ENCODE peak calls at places on chromosome 14, in nine cellular contexts. V is GM23338, I is fibroblast of lung, T is astrocyte of the spinal cord, S is IMR-90, H is A549, L is heart right ventricle, G is right lobe of liver, R is GM23248. X is an unnamed sample.

GRCh38 chr14:22748691-22749090 is 17.8 kb upstream of the OXA1L start:
- DNase-seq in I (no peak), G (no peak), R (no peak), T (no peak), V (no peak), S (no peak), L (no peak), H (no peak), X (no peak)

GRCh38 chr14:35573911-35574310 is 39.9 kb downstream of the INSM2 start:
- DNase-seq in G (no peak), L (no peak), I (no peak), T (no peak), R (no peak), H (no peak), S (no peak), V (no peak), X (no peak)

GRCh38 chr14:44940944-44941343 is 20.8 kb downstream of the KLHL28 start:
- DNase-seq in R (no peak), H (no peak), G (no peak), S (no peak), T (no peak), L (no peak), V (no peak), I (no peak), X (no peak)

GRCh38 chr14:91315844-91316267 is 71.4 kb upstream of the GPR68 start:
- DNase-seq in G (no peak), H (no peak), V (no peak), R (no peak), S (no peak), T (no peak), L (no peak), I (no peak), X (no peak)

GRCh38 chr14:79483472-79483871 is 727.8 kb downstream of the DIO2 start:
- DNase-seq in H (no peak), G (no peak), S (peak; percentile 93), L (no peak), R (peak; percentile 3), T (peak; percentile 74), I (peak; percentile 86), V (no peak), X (peak; percentile 9)

GRCh38 chr14:64760146-64760755 is 56.0 kb downstream of the PLEKHG3 start:
- DNase-seq in V (peak; percentile 78), H (peak; percentile 91), S (peak; percentile 42), L (peak; percentile 31), G (peak; percentile 67), R (peak; percentile 52), I (peak; percentile 34), T (peak; percentile 41), X (no peak)

GRCh38 chr14:78997811-78998210 is 827.6 kb downstream of the NRXN3 start:
- DNase-seq in T (peak; percentile 79), H (no peak), L (peak; percentile 8), G (no peak), R (peak; percentile 34), S (peak; percentile 71), V (no peak), I (peak; percentile 55), X (no peak)

GRCh38 chr14:102418853-102419240 is 56.1 kb downstream of the TECPR2 start:
- DNase-seq in G (no peak), T (no peak), H (no peak), V (no peak), S (no peak), I (no peak), R (no peak), L (no peak), X (no peak)

GRCh38 chr14:77882098-77882497 is 82.2 kb downstream of the ADCK1 start:
- DNase-seq in R (peak; percentile 30), G (no peak), T (no peak), H (no peak), L (peak; percentile 48), I (no peak), V (no peak), S (no peak), X (no peak)

GRCh38 chr14:100586153-100586519 is 1.1 kb downstream of the BEGAIN start:
- DNase-seq in I (no peak), R (peak; percentile 35), G (no peak), L (no peak), T (no peak), V (no peak), S (no peak), H (no peak), X (no peak)

GRCh38 chr14:90818715-90819114 is 2.5 kb upstream of the TTC7B start:
- DNase-seq in I (no peak), H (no peak), T (no peak), R (no peak), G (peak; percentile 75), L (no peak), S (no peak), V (no peak), X (no peak)

GRCh38 chr14:58599707-58600106 is 38.1 kb upstream of the DACT1 start:
- DNase-seq in G (no peak), I (no peak), L (no peak), V (no peak), S (no peak), T (no peak), R (no peak), H (no peak), X (no peak)

GRCh38 chr14:105883066-105884005 is 357.0 kb downstream of the TMEM121 start:
- DNase-seq in H (no peak), G (peak; percentile 20), T (no peak), V (no peak), S (no peak), R (no peak), L (peak; percentile 1), I (no peak), X (no peak)

GRCh38 chr14:57136669-57137068 is 132.0 kb downstream of the EXOC5 start:
- DNase-seq in T (no peak), S (no peak), L (peak; percentile 9), R (no peak), I (no peak), G (peak; percentile 66), H (no peak), V (peak; percentile 18), X (no peak)

DNA sequence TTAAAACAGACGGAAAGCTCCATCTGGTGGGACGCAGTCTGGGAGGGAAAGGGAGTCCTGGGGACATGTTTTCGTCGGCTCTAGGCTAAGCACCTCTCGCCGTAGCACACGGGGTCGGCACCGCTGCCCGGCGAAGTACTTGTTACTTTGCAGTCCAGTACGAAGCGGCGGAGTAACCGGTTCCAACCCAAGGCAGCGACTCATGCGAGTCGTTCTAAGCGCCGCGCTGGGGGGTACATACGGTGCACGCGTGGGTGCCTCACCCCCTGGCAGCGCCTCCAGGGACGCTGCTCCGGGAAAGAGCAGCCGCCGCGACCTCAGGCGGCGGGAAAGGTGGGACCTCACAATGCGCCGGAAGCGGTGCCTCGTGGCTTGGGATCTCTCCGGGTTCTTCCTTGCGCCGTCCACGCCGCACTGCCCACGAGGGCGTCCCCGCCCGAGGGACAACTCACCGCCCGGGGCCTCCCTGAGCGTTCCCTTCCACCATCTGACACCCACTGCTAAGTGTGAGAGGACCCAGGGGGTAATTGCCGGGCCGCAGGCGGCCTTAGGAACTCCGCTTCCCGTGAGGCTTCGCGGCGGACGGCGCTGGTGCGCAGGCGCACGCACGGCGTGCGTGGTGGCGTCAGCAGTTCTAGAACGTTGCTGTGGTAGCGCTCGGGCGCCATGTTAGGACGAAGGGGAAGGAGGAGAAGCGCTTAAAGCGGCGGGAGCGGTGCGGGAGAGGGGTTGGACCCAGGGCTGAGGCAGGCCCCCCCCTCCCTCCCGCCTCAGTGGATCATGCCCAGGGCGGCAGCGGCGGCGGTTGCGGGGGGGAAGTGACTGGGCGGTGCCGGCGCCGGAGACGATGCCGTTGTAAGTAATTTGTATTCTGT is at the start of gene PAPOLA:
- DNase-seq in L (peak; percentile 93), T (peak; percentile 97), I (peak; percentile 93), G (peak; percentile 96), S (peak; percentile 95), R (peak; percentile 99), V (peak; percentile 96), H (peak; percentile 89), X (peak; percentile 80)
- H3K4me3 ChIP-seq in L (peak within 1 kb of the TSS; percentile 78), T (peak within 1 kb of the TSS; percentile 99), I (peak within 1 kb of the TSS; percentile 95), G (peak within 1 kb of the TSS; percentile 77), S (peak within 1 kb of the TSS; percentile 76), R (peak within 1 kb of the TSS; percentile 89), V (peak within 1 kb of the TSS; percentile 93), H (peak within 1 kb of the TSS; percentile 81), X (peak within 1 kb of the TSS; percentile 95)

DNA sequence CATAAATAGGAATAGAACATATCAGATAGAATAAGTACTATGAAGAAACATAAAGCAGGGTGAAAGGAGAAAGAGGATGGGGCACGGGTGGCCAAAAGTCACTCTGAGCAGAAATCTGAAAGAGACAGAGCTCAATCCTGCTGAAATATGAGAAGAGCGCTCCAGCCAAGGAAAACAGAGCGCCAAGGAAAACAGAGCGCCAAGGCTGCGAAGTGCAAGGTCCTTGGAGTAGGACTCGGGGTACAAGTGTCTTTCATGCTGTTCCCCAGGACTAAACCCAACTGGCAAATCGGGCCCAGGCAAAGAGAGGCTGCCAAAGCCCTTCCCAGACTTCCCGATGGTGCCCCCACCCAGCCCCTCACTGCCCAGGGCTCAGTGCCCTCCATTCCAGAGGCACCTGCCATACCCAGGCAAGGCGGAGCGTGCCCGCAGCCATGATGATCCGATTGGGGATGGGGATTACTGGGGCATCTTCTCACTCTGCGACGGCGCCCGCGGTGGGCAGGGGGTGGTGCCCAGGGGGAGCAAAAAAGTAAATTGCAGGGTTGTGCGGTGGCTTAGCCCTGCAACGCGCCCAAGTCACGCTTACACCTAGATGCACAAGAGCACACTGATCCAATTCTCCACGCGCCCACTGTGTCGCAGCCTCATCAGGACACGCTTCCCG is 1.7 kb downstream of the LTBP2 start:
- DNase-seq in S (no peak), T (no peak), I (no peak), R (no peak), H (no peak), V (no peak), G (no peak), L (no peak), X (no peak)
- H3K4me3 ChIP-seq in S (peak overlapping the region; percentile 87), T (peak overlapping the region; percentile 74), I (peak overlapping the region; percentile 94), R (peak overlapping the region; percentile 97), H (no peak overlapping the region), V (peak overlapping the region; percentile 76), G (no peak overlapping the region), L (peak overlapping the region; percentile 69), X (peak overlapping the region; percentile 69)

DNA sequence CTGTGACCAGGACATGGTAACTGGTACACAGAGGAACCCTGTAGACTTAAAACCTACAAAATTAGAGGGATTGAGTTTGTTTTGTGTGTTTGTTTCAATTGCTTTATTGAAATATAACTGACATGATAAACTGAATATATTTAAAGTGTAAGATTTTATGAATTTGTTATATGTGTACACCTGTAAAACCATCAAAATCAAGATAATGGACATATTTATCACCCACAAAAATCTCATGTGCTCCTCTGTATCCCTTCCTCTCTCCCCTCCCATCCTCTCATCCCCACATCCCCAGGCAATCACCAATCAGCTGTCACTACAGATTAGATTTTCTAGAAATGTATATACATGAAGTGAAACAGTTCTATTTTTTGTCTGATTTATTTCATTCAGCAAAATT is 565.5 kb downstream of the NOVA1 start:
- DNase-seq in T (no peak), R (no peak), I (no peak), L (no peak), S (no peak), G (no peak), H (no peak), V (no peak), X (no peak)
- H3K4me3 ChIP-seq in T (no peak overlapping the region), R (no peak overlapping the region), I (no peak overlapping the region), L (no peak overlapping the region), S (no peak overlapping the region), G (no peak overlapping the region), H (no peak overlapping the region), V (no peak overlapping the region), X (no peak overlapping the region)

DNA sequence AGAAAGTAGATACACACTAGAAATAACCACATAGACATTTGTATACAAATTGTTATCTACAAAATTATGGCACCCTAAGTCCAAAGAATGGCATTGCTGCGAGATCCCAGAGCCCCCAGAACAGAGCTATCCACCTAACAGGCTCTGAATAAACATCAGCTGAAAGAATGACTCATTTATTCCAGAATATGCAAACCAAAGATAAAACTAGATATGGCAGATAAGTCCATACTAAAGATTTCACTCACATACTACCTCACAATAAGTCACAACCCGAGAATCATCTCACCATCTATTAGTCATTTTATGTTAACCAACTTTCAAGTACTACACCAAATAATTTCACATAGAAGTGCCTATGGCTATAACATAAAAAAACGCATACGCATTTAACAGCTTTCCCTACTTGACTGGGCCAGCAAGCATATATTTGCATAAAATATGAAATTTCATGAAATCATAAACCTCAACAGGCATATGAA is 5.6 kb downstream of the CNIH1 start:
- DNase-seq in V (no peak), G (no peak), S (peak; percentile 84), R (peak; percentile 81), L (no peak), H (no peak), I (peak; percentile 89), T (peak; percentile 50), X (peak; percentile 39)
- H3K4me3 ChIP-seq in V (no peak overlapping the region), G (no peak overlapping the region), S (no peak overlapping the region), R (peak overlapping the region; percentile 8), L (no peak overlapping the region), H (no peak overlapping the region), I (no peak overlapping the region), T (no peak overlapping the region), X (no peak overlapping the region)

X was measured in BJ.